ENCODE peak calls at places on chromosomes 2 and 18, in seven cellular contexts. M is Peyer's patch, F is endothelial cell of umbilical vein, W is left ventricle myocardium inferior, V is lung, Q is transverse colon, D is adrenal gland. R is an unnamed sample. For H3K4me1 and H3K9me3, the result is how much of the 10 kb centered on the place peaks cover.

GRCh38 chr2:21891191-21891590 is 767.4 kb downstream of the TDRD15 start:
- DNase-seq in F (no peak), V (no peak), D (no peak), W (no peak), M (no peak), Q (no peak), R (no peak)

GRCh38 chr2:211390506-211390905 is 834.1 kb downstream of the CPS1 start:
- DNase-seq in M (no peak), V (no peak), Q (no peak), D (no peak), W (no peak), F (no peak), R (no peak)

GRCh38 chr2:222024934-222025890 is 273.6 kb downstream of the PAX3 start:
- DNase-seq in M (no peak), V (no peak), D (no peak), F (peak), Q (no peak), W (no peak), R (no peak)

GRCh38 chr2:57218206-57218605 is 828.4 kb upstream of the VRK2 start:
- DNase-seq in M (no peak), D (no peak), W (peak), V (no peak), Q (no peak), F (no peak), R (no peak)

GRCh38 chr2:24676493-24676892 is 116.7 kb downstream of the PTRHD1 start:
- DNase-seq in F (no peak), W (no peak), Q (no peak), D (no peak), V (no peak), M (no peak), R (no peak)

GRCh38 chr2:7595181-7595580 is 678.0 kb downstream of the RNF144A start:
- DNase-seq in M (no peak), D (no peak), W (no peak), V (no peak), Q (no peak), F (no peak), R (no peak)

GRCh38 chr2:150107816-150108215 is 379.7 kb downstream of the RND3 start:
- DNase-seq in W (no peak), Q (no peak), V (no peak), M (no peak), D (no peak), F (no peak), R (no peak)

GRCh38 chr2:207487650-207488315 is 42.0 kb upstream of the CREB1 start:
- DNase-seq in W (no peak), V (no peak), Q (no peak), D (peak), M (no peak), F (no peak), R (no peak)

GRCh38 chr18:70139138-70139537 is 66.3 kb downstream of the RTTN start:
- DNase-seq in M (no peak), F (no peak), Q (no peak), V (no peak), W (no peak), D (no peak), R (no peak)

GRCh38 chr18:41227993-41228392 is 727.0 kb upstream of the PIK3C3 start:
- DNase-seq in Q (no peak), D (no peak), F (no peak), W (no peak), M (no peak), V (no peak), R (no peak)

GRCh38 chr18:59075923-59076322 is 63.8 kb upstream of the SEC11C start:
- DNase-seq in V (no peak), W (no peak), F (peak), D (no peak), M (no peak), Q (no peak), R (no peak)

GRCh38 chr2:188561473-188561979 is 269.9 kb downstream of the GULP1 start:
- DNase-seq in Q (no peak), D (no peak), M (no peak), W (no peak), V (no peak), F (no peak), R (no peak)

GRCh38 chr2:71603311-71603794 is 150.0 kb downstream of the DYSF start:
- DNase-seq in W (peak), M (no peak), Q (peak), V (no peak), D (peak), F (no peak), R (no peak)

GRCh38 chr2:65471409-65471808 is 39.0 kb upstream of the SPRED2 start:
- DNase-seq in M (no peak), F (no peak), W (no peak), Q (no peak), V (no peak), D (no peak), R (no peak)

GRCh38 chr2:219454217-219454616 is 19.6 kb downstream of the SPEG start:
- DNase-seq in M (no peak), Q (no peak), W (no peak), D (no peak), F (no peak), V (no peak), R (no peak)

GRCh38 chr2:135985826-135986393 is 484 bp upstream of the DARS1 start:
- DNase-seq in D (no peak), F (no peak), V (no peak), Q (no peak), M (no peak), W (no peak), R (no peak)

GRCh38 chr2:30514134-30514860 is 67.3 kb downstream of the LCLAT1 start:
- DNase-seq in F (peak), Q (no peak), D (peak), V (no peak), M (no peak), W (peak), R (no peak)

GRCh38 chr2:73952499-73953446 is 26.1 kb downstream of the DGUOK start:
- DNase-seq in V (peak), F (peak), W (no peak), Q (no peak), D (peak), M (no peak), R (no peak)

GRCh38 chr18:59718108-59719057 is 21.2 kb upstream of the CCBE1 start:
- DNase-seq in W (no peak), M (no peak), V (no peak), F (peak), D (no peak), Q (no peak), R (no peak)

GRCh38 chr2:140128909-140129308 is 1348.7 kb upstream of the NXPH2 start:
- DNase-seq in D (no peak), M (no peak), Q (no peak), W (no peak), F (no peak), V (no peak), R (no peak)

GRCh38 chr2:173884403-173884802 is 80.8 kb downstream of the SP3 start:
- DNase-seq in Q (peak), F (peak), V (peak), D (peak), W (peak), M (peak), R (peak)

GRCh38 chr2:197908940-197909339 is 104.5 kb downstream of the PLCL1 start:
- DNase-seq in F (no peak), Q (no peak), M (no peak), W (no peak), V (no peak), D (no peak), R (no peak)

GRCh38 chr2:197914778-197915177 is 110.4 kb downstream of the PLCL1 start:
- DNase-seq in W (no peak), M (no peak), F (no peak), Q (no peak), D (no peak), V (no peak), R (no peak)

GRCh38 chr2:197908191-197908590 is 103.8 kb downstream of the PLCL1 start:
- DNase-seq in F (no peak), D (no peak), W (no peak), M (no peak), Q (no peak), V (no peak), R (no peak)

GRCh38 chr2:197909377-197909776 is 105.0 kb downstream of the PLCL1 start:
- DNase-seq in W (no peak), Q (no peak), F (peak), D (no peak), M (no peak), V (no peak), R (no peak)

GRCh38 chr2:197911667-197912066 is 107.3 kb downstream of the PLCL1 start:
- DNase-seq in D (no peak), F (no peak), V (no peak), Q (no peak), W (no peak), M (no peak), R (no peak)
- H3K4me1 ChIP-seq in D (under half), F (under half), V (under half), Q (under half), W (half or more), M (under half), R (under half)

DNA sequence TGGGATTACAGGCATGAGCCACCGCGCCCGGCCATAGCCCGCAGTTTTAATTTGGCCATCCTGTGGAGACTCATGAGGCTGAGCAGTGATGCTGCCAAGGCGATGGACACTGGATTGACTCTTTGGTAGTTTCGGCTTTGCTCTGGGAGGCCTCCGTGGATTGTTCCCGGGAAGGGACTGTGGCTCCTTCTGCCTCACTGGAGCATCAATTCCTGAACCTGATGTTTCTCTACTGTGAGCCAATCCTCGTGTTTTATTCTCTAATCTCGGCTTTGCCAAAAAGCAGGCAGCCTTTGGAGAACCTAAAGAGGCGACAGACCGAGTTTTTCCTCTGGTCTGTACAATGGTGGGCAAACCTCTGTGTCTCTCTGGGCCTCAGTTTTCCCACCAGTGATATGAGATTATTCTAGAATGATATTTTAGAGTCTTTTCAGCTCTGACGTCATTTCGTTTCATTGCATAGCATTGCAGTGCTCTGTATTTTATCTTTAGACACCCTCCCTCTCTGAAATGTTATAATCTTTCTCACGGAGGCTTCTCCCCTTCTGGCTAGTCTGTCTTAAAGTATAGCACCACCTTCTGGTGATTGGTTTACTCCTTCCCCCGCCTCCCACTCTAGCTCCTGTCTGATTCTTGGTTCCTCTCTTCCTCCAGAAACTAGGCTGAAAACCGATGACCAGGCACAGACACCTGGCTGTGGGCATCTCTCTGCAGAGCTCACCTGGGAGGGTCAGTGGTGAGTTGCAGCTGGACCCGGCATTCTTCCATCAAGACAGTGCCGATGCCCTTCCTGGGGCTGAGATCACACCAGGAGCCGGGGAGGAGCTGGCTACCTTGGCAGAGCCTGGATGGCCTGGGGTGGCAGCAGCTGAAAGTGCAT is 341.3 kb downstream of the MYCN start:
- DNase-seq in D (no peak), V (no peak), Q (no peak), W (no peak), M (no peak), F (no peak), R (peak)
- TF ChIP-seq CTCF in D (peak), V (peak), Q (peak), W (peak), M (no peak), F (no peak), R (peak)

GRCh38 chr18:63084220-63084619 is 235.3 kb downstream of the BCL2 start:
- DNase-seq in F (no peak), Q (no peak), D (no peak), V (no peak), W (no peak), M (no peak), R (no peak)

GRCh38 chr18:63088262-63088661 is 231.3 kb downstream of the BCL2 start:
- DNase-seq in Q (no peak), M (no peak), F (no peak), V (no peak), W (no peak), D (no peak), R (no peak)

GRCh38 chr18:63087421-63088230 is 231.9 kb downstream of the BCL2 start:
- DNase-seq in D (no peak), Q (no peak), V (no peak), W (no peak), M (no peak), F (no peak), R (no peak)

GRCh38 chr18:63083555-63083954 is 236.0 kb downstream of the BCL2 start:
- DNase-seq in M (no peak), V (no peak), Q (no peak), F (no peak), D (no peak), W (no peak), R (no peak)

DNA sequence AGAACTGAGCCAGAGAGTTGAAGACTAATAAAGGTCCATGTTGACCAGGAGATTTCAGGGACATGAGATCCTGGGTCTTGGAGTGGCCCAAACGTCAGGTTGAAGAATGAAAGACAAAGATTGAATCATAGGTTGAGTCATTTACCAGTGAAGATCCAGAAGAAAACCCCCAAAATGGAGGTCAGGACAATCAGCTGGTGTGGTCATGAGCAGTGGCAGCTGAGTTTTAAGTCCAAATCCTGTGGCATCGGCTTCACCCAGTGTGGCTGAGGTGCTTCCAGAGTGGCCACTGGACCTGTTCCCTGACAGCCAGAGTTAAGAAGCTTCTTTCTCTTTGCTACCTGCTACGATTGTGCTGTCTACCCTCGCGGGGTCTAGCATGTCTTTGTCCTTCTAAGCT is 234.0 kb downstream of the BCL2 start:
- DNase-seq in W (no peak), F (no peak), Q (no peak), V (no peak), D (no peak), M (no peak), R (no peak)
- H3K9me3 ChIP-seq in W (under half), F (under half), Q (under half), V (under half), D (under half), M (under half), R (under half)

DNA sequence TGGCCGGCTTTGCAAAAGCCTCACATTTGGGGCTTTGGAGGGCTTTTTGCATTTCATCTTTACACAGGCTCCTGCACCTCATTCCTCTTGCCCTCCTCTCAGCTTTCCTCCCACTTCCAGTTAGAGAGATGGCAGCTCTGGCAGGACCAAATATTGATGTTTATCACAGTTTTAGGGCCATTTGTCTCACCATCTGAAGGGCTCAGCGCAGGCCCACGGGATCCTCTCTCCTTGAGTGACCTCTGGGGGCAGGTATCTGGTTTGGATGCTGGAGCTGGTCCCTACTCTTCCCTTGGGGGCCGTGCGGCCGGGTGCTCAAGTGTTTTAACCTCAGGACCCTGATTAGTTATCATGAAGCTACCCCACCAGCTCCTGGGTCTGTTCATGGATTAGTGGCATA is 19.9 kb downstream of the ATOH8 start:
- DNase-seq in Q (no peak), M (no peak), F (no peak), D (no peak), V (no peak), W (no peak), R (no peak)
- H3K4me1 ChIP-seq in Q (half or more), M (half or more), F (under half), D (half or more), V (under half), W (half or more), R (under half)

GRCh38 chr2:76938153-76938552 is 584.0 kb downstream of the LRRTM4 start:
- DNase-seq in M (no peak), W (no peak), V (no peak), Q (no peak), F (no peak), D (no peak), R (no peak)

GRCh38 chr2:76930076-76930734 is 592.0 kb downstream of the LRRTM4 start:
- DNase-seq in W (no peak), D (no peak), V (no peak), F (no peak), M (no peak), Q (no peak), R (no peak)

DNA sequence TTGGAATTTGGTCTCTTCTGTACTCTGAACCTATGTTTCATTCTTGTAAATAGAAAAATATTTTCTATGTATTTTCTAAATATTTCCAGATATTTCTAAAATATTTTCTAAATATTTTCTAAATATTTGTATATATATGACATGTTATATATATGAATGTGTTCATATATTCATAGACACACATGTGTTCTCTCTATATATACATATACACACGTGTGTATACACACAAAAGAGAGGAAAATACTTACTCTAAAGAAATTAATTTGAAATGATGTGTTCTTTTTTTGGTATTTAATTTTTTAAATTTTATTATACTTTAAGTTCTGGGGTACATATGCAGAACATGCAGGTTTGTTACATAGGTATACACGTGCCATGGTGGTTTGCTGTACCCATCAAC is 589.6 kb downstream of the LRRTM4 start:
- DNase-seq in D (no peak), M (no peak), F (no peak), Q (no peak), V (no peak), W (no peak), R (no peak)
- TF ChIP-seq CTCF in D (no peak), M (no peak), F (no peak), Q (no peak), V (no peak), W (no peak), R (no peak)

GRCh38 chr18:26791676-26792075 is 73.8 kb downstream of the AQP4 start:
- DNase-seq in Q (no peak), W (no peak), V (no peak), M (no peak), D (no peak), F (no peak), R (no peak)
- H3K9me3 ChIP-seq in Q (under half), W (under half), V (under half), M (under half), D (under half), F (under half), R (under half)

R was measured in prostate gland.